ENCODE peak calls at places on chromosomes 11 and 22, in ten cellular contexts. Z is breast epithelium, D is endothelial cell of umbilical vein, R is suprapubic skin, F is transverse colon, I is HCT116, Q is prostate gland, T is vagina, H is spleen, G is K562. S is an unnamed sample.
A peak's percentile ranks its signal among the peaks of the same experiment; 100 is the strongest.

GRCh38 chr22:41092847-41093371 is 517 bp downstream of the EP300 start:
- DNase-seq in G (peak; percentile 44), F (peak; percentile 47), Z (no peak), R (peak; percentile 68), H (peak; percentile 87), I (no peak), D (peak; percentile 50), T (no peak), Q (peak; percentile 23), S (no peak)

GRCh38 chr11:128523616-128524015 is 63.7 kb downstream of the ETS1 start:
- DNase-seq in H (no peak), F (no peak), D (no peak), R (no peak), I (no peak), Z (no peak), G (no peak), Q (no peak), T (no peak), S (no peak)

GRCh38 chr22:48572951-48573350 is 1254.7 kb downstream of the BRD1 start:
- DNase-seq in H (no peak), D (no peak), I (no peak), Q (no peak), Z (no peak), G (no peak), R (no peak), T (no peak), F (no peak), S (no peak)

GRCh38 chr11:19347911-19348310 is 107.2 kb upstream of the E2F8 start:
- DNase-seq in F (no peak), G (no peak), R (no peak), D (no peak), I (no peak), Q (no peak), H (no peak), T (no peak), Z (no peak), S (no peak)

GRCh38 chr11:41983458-41983857 is 524.0 kb upstream of the LRRC4C start:
- DNase-seq in F (no peak), I (no peak), Q (no peak), Z (no peak), G (no peak), T (no peak), H (no peak), R (no peak), D (no peak), S (no peak)

GRCh38 chr11:115244314-115244713 is 259.9 kb downstream of the CADM1 start:
- DNase-seq in Z (no peak), Q (no peak), G (no peak), F (no peak), T (no peak), R (no peak), I (no peak), H (no peak), D (no peak), S (no peak)

GRCh38 chr11:45100338-45100737 is 46.1 kb upstream of the PRDM11 start:
- DNase-seq in Q (no peak), R (no peak), H (no peak), I (no peak), Z (no peak), G (no peak), T (peak; percentile 88), F (no peak), D (peak; percentile 22), S (no peak)

GRCh38 chr11:122646549-122647340 is 8.8 kb upstream of the UBASH3B start:
- DNase-seq in T (no peak), Q (no peak), R (no peak), D (no peak), H (no peak), I (no peak), F (no peak), Z (no peak), G (no peak), S (no peak)

DNA sequence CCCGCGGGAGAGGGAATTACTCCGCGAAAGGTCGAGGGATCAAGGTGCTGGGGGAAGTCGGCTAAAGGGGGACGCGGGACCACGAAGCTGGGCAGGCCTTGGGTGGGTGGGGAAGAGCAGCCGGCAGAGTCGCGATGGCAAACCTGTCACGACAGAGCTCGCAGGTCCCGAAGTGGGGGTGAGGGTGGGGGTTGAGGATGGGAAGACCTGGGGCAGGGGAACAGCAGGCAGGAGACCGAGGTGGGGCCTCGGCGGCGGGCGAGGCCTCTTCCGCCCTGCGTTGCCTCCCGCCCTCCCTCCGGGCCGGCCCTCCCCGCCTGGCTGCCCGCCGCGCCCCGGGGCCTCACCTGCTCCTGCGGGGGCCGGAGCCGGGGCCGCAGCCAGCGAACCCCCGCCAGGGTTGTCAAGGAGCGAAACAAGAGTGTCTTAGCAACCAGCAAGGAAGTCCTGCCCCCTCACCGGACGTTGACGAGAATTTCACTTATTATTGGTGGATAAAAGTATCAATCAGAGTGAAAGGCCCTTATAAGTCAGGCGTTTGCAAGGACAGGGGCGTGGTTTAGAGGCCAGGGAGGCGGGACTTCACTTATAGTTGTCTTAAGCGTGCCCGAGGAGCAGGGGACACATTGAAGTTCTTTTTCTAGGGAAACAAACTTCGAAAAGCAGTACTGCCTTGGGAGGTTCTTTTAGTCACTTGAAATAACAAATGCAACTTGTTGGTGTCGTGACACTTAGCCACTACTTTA is at the start of gene DNAL4:
- DNase-seq in Q (peak; percentile 96), Z (peak; percentile 94), G (peak; percentile 95), F (peak; percentile 95), T (no peak), H (peak; percentile 96), I (peak; percentile 97), D (peak; percentile 99), R (peak; percentile 98), S (peak; percentile 99)
- TF ChIP-seq POLR2AphosphoS5 in Q (peak; percentile 96), Z (peak; percentile 52), G (no peak), F (no peak), T (peak; percentile 88), H (peak; percentile 63), I (peak; percentile 40), D (peak; percentile 31), R (no peak), S (peak; percentile 69)

GRCh38 chr11:124928942-124929663 is 6.7 kb downstream of the HEPACAM start:
- DNase-seq in Q (no peak), Z (no peak), R (no peak), D (no peak), H (no peak), G (no peak), T (no peak), F (no peak), I (no peak), S (no peak)

GRCh38 chr11:124934862-124935547 is 842 bp downstream of the HEPACAM start:
- DNase-seq in Q (no peak), I (no peak), F (no peak), T (no peak), R (no peak), H (no peak), D (peak; percentile 35), Z (no peak), G (no peak), S (no peak)

GRCh38 chr11:124935548-124936514 is at the start of gene HEPACAM:
- DNase-seq in Z (no peak), I (no peak), D (no peak), R (no peak), Q (no peak), T (no peak), H (no peak), G (no peak), F (no peak), S (no peak)

DNA sequence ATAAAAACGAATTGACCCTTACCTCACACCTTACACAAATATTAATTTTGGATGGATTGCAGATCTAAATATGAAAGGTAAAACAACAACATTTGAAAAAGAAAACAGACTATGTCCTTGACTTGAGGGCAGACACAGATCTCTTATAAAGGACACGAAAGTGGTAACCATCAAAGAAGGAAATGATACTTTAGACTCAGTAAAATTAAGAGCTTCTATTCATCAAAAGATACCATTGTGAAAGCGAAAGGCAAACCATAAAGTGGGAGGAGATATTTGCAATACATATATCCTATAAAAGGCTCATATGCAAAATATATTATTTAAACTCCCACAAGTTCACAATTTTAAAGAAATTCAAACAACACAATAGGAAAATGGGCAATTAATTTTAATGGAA is 5.0 kb downstream of the HEPACAM start:
- DNase-seq in Z (no peak), R (no peak), G (no peak), Q (no peak), T (no peak), D (no peak), H (no peak), I (no peak), F (no peak), S (no peak)
- H3K27ac ChIP-seq in Z (no peak overlapping the region), R (no peak overlapping the region), G (no peak overlapping the region), Q (no peak overlapping the region), T (no peak overlapping the region), D (no peak overlapping the region), H (no peak overlapping the region), I (no peak overlapping the region), F (no peak overlapping the region), S (no peak overlapping the region)

GRCh38 chr11:83192846-83193245 is 666 bp upstream of the ANKRD42 start:
- DNase-seq in Q (no peak), T (no peak), D (no peak), F (no peak), Z (no peak), G (no peak), H (no peak), I (no peak), R (no peak), S (no peak)

GRCh38 chr11:83195649-83196048 is 2.1 kb downstream of the ANKRD42 start:
- DNase-seq in Z (no peak), F (no peak), Q (no peak), G (no peak), T (no peak), H (no peak), I (no peak), R (no peak), D (no peak), S (no peak)

GRCh38 chr11:83195176-83195531 is 1.6 kb downstream of the ANKRD42 start:
- DNase-seq in R (no peak), Z (no peak), T (no peak), G (peak; percentile 45), D (no peak), I (no peak), Q (no peak), H (no peak), F (no peak), S (no peak)

GRCh38 chr11:83193315-83194283 is at the start of gene ANKRD42:
- DNase-seq in Q (peak; percentile 95), D (peak; percentile 96), G (peak; percentile 97), F (peak; percentile 93), I (peak; percentile 89), R (peak; percentile 95), Z (peak; percentile 91), T (peak; percentile 96), H (peak; percentile 96), S (peak; percentile 97)

DNA sequence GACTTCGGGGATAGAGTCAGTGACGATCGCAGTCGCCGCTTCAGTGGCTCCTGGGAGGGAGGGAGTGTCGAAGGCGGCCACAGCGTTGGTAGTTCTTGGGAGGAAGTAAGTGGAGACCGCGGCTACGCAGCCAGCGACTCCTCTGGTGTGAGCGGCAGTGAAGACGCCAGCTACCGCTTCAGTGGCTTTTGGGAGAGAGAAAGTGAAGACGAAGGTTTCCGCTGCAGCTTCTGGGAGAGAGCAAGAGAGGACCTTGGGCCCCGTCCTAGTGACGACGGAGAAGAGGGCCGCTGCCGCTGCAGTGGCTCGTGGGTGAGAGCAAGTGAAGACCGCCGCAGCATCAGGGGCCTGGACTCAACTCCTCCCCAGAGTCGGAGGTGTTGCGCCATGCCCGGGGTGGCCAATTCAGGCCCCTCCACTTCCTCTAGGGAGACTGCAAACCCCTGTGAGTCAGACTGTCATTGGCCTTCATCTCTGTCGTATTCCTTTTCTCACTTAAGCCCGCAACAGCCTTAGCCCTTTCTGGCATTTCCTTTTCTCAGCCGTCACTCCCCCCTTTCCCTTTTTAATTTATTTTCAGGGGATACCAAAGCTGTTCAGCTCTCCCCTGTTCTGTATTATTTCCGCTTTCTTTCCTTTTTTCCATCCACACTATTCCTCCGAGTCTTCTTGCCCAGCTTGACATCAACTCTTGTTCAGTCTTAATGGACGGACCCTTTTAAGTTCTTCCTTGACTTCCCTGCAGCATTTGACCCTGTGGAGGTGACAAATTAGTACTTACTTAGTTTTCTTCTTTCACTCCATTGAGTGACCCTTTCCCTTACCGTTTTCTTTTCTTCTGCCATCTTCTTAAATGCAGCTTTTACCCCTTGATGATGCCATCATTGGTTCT is 1.0 kb downstream of the ANKRD42 start:
- DNase-seq in Q (peak; percentile 40), F (peak; percentile 68), H (peak; percentile 93), T (no peak), D (peak; percentile 65), G (peak; percentile 70), I (no peak), R (peak; percentile 91), Z (peak; percentile 59), S (peak; percentile 94)
- TF ChIP-seq POLR2A in Q (no peak), F (peak; percentile 50), H (no peak), T (no peak), D (no peak), G (no peak), I (no peak), R (peak; percentile 64), Z (peak; percentile 54), S (peak; percentile 13)

DNA sequence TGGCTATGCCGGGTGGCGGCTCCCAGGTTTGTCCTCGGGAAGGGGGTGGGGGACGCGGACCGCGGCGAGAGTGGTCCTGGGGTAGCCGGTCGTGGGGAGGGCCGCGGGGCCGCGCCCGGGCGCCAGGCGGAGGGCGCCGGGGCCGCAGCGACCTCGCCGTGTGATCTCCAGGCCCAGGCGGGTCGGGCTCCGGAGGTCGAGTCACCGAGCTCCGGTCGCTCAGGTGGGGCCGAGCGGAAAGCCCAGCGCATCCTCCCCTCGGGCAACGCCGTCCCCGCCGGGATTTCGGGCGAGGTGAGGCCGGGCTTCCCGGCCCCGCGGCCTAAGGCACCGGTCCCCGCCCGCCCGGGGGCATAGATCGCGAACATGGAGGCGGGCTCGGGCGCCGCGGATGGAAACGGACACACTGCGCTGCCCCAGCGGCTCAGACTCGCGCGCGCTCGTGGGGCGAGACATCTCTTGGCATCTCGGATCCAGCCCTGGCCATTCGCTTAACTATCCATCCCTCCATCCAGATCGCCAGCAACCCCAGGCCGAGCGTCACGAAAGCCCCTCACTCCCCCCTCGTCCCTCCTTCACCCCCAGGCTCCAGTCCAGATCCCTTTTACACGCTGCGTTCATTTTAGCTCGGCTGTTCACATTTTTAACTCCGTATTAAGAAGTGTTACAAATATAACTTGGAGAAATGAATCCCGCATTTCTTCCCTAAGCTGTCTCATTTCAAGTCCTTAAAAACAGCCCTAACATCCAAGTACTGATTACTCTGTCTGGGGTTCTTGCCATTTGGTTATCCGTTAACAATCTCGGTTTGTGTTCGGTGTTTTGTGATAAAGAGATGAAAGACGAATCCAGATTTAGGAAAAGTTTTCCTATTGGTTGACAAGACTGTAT is 460 bp downstream of the ZC3H12C start:
- DNase-seq in F (peak; percentile 61), H (peak; percentile 85), T (no peak), G (peak; percentile 40), I (peak; percentile 15), D (peak; percentile 67), R (peak; percentile 80), Z (peak; percentile 52), Q (peak; percentile 43), S (peak; percentile 81)
- TF ChIP-seq POLR2AphosphoS5 in F (no peak), H (peak; percentile 61), T (no peak), G (no peak), I (no peak), D (no peak), R (no peak), Z (peak; percentile 31), Q (no peak), S (peak; percentile 33)

S was measured in sigmoid colon.